ENCODE peak calls at places on chromosomes 3 and 15, in six cellular contexts. J is WERI-Rb-1; B is stimulated activated effector memory CD8-positive, alpha-beta T cell treated with anti-CD3 and anti-CD28 coated beads, Interleukin-12 subunit alpha, Interleukin-12 subunit beta, amount 100 ng/mL, for 72 hours; U is progenitor cell of endocrine pancreas; A is activated T-cell treated with anti-CD3 and anti-CD28 coated beads, Interleukin-2, amount 50 U/mL, for 72 hours; G is AG10803. T is an unnamed sample.

GRCh38 chr3:115937054-115937453 is 313.7 kb downstream of the GAP43 start:
- DNase-seq in J (no peak), G (no peak), A (no peak), B (no peak), U (no peak), T (no peak)

GRCh38 chr3:71728632-71729342 is 3.6 kb upstream of the EIF4E3 start:
- DNase-seq in A (no peak), J (no peak), B (no peak), G (no peak), U (no peak), T (no peak)

GRCh38 chr3:134376385-134376765 is 2.1 kb upstream of the AMOTL2 start:
- DNase-seq in G (no peak), A (no peak), U (no peak), J (no peak), B (no peak), T (no peak)

GRCh38 chr3:128727059-128727458 is 1.1 kb downstream of the RAB7A start:
- DNase-seq in J (no peak), A (no peak), B (no peak), G (no peak), U (no peak), T (no peak)

GRCh38 chr15:31157644-31158069 is 56.1 kb upstream of the TRPM1 start:
- DNase-seq in G (no peak), J (no peak), B (no peak), U (no peak), A (no peak), T (no peak)

GRCh38 chr3:66822059-66823009 is 175.8 kb upstream of the KBTBD8 start:
- DNase-seq in J (peak; percentile 77), A (peak; percentile 74), B (peak; percentile 61), U (peak; percentile 42), G (peak; percentile 49), T (peak; percentile 44)

GRCh38 chr3:11096266-11097135 is 57.8 kb upstream of the HRH1 start:
- DNase-seq in B (peak; percentile 39), A (peak; percentile 78), U (no peak), J (peak; percentile 62), G (peak; percentile 80), T (peak; percentile 57)

GRCh38 chr15:45141386-45141785 is 11.6 kb downstream of the DUOX1 start:
- DNase-seq in A (no peak), U (no peak), G (no peak), J (no peak), B (no peak), T (no peak)

GRCh38 chr3:57112206-57112605 is 51.7 kb downstream of the SPATA12 start:
- DNase-seq in J (no peak), A (no peak), U (no peak), B (no peak), G (no peak), T (no peak)

GRCh38 chr15:82122754-82123400 is 77.1 kb upstream of the MEX3B start:
- DNase-seq in A (no peak), U (no peak), B (no peak), G (peak; percentile 97), J (no peak), T (peak; percentile 91)

GRCh38 chr3:111728566-111728935 is 130.5 kb upstream of the PHLDB2 start:
- DNase-seq in A (no peak), G (no peak), J (no peak), B (no peak), U (no peak), T (no peak)

GRCh38 chr15:48559270-48559669 is 86.2 kb downstream of the FBN1 start:
- DNase-seq in U (no peak), B (no peak), G (peak; percentile 90), J (no peak), A (no peak), T (peak; percentile 76)

GRCh38 chr15:40511093-40511471 is 40.3 kb downstream of the CHST14 start:
- DNase-seq in U (no peak), G (peak; percentile 15), B (no peak), A (peak; percentile 35), J (no peak), T (no peak)

GRCh38 chr3:117846238-117846637 is 1136.7 kb downstream of the TUSC7 start:
- DNase-seq in A (no peak), U (no peak), G (no peak), J (no peak), B (no peak), T (no peak)

GRCh38 chr3:2024037-2024436 is 74.6 kb upstream of the CNTN4 start:
- DNase-seq in U (no peak), B (no peak), A (no peak), J (no peak), G (no peak), T (no peak)

GRCh38 chr3:72633101-72633500 is 215.1 kb downstream of the SHQ1 start:
- DNase-seq in A (no peak), B (no peak), J (no peak), U (no peak), G (peak; percentile 49), T (no peak)

GRCh38 chr3:122094125-122094524 is 39.0 kb downstream of the CD86 start:
- DNase-seq in G (no peak), U (no peak), J (no peak), A (no peak), B (no peak), T (no peak)

GRCh38 chr3:196697270-196697669 is 14.8 kb downstream of the CEP19 start:
- DNase-seq in G (no peak), B (no peak), J (no peak), U (no peak), A (no peak), T (no peak)

GRCh38 chr3:36227982-36228381 is 152.3 kb upstream of the STAC start:
- DNase-seq in G (no peak), B (no peak), A (no peak), U (no peak), J (peak; percentile 30), T (no peak)

GRCh38 chr15:77009646-77010311 is 14.9 kb downstream of the PSTPIP1 start:
- DNase-seq in U (no peak), J (no peak), A (no peak), B (no peak), G (peak; percentile 20), T (no peak)